ENCODE peak calls at places on chromosomes 13 and 19, in six cellular contexts. U is germinal center, Q is hypothalamus, O is T-cell, T is frontal cortex, Z is SJSA1. E is an unnamed sample.
A peak's percentile ranks its signal among the peaks of the same experiment; 100 is the strongest.

GRCh38 chr19:41959056-41960053 is at the start of gene RABAC1:
- DNase-seq in U (peak; percentile 95), Q (peak; percentile 75), O (peak; percentile 89), T (peak; percentile 93), Z (peak; percentile 84), E (peak; percentile 85)

GRCh38 chr19:2719910-2720776 is 1.0 kb downstream of the DIRAS1 start:
- DNase-seq in U (no peak), Q (no peak), O (no peak), T (peak; percentile 71), Z (no peak), E (no peak)

GRCh38 chr19:18291019-18291524 is 9.7 kb upstream of the JUND start:
- DNase-seq in U (peak; percentile 35), Q (no peak), O (no peak), T (no peak), Z (no peak), E (no peak)

GRCh38 chr19:1757468-1758230 is 4.3 kb downstream of the ONECUT3 start:
- DNase-seq in U (no peak), Q (no peak), O (no peak), T (no peak), Z (no peak), E (no peak)

GRCh38 chr19:7942981-7943443 is 454 bp downstream of the TIMM44 start:
- DNase-seq in U (no peak), Q (no peak), O (no peak), T (no peak), Z (peak; percentile 24), E (no peak)

GRCh38 chr19:18687740-18688465 is 4.4 kb downstream of the CRTC1 start:
- DNase-seq in U (no peak), Q (no peak), O (no peak), T (no peak), Z (no peak), E (no peak)

GRCh38 chr13:73684750-73685149 is 449.5 kb downstream of the KLF12 start:
- DNase-seq in U (no peak), Q (no peak), O (no peak), T (no peak), Z (no peak), E (no peak)

GRCh38 chr13:42985312-42986175 is 6.5 kb downstream of the EPSTI1 start:
- DNase-seq in U (no peak), Q (no peak), O (no peak), T (no peak), Z (no peak), E (no peak)

GRCh38 chr19:3671680-3672574 is 28.3 kb downstream of the PIP5K1C start:
- DNase-seq in U (no peak), Q (no peak), O (no peak), T (no peak), Z (no peak), E (no peak)

GRCh38 chr13:42660367-42660965 is 86.5 kb downstream of the TNFSF11 start:
- DNase-seq in U (no peak), Q (no peak), O (no peak), T (no peak), Z (peak; percentile 13), E (no peak)